ENCODE peak calls at places on chromosomes 12 and 14, in ten cellular contexts. G, M, X, I, Q, T, A, P, C and F are unnamed samples. For H3K4me1, the result is how much of the 10 kb centered on the place peaks cover.

GRCh38 chr12:14614704-14615121 is 47.0 kb upstream of the PLBD1 start:
- DNase-seq in G (no peak), M (no peak), X (no peak), I (no peak), Q (no peak), T (no peak), A (no peak), P (no peak), C (no peak), F (no peak)

GRCh38 chr14:106211489-106211888 is 685.1 kb downstream of the TMEM121 start:
- DNase-seq in G (no peak), M (no peak), X (no peak), I (no peak), Q (no peak), T (no peak), A (no peak), P (no peak), C (no peak), F (no peak)

GRCh38 chr12:30725739-30726138 is 29.0 kb downstream of the CAPRIN2 start:
- DNase-seq in G (no peak), M (no peak), X (peak), I (no peak), Q (no peak), T (no peak), A (no peak), P (no peak), C (peak), F (no peak)

GRCh38 chr12:116346751-116347150 is 69.3 kb upstream of the MED13L start:
- DNase-seq in G (no peak), M (no peak), X (peak), I (no peak), Q (peak), T (no peak), A (peak), P (peak), C (no peak), F (peak)

GRCh38 chr14:64645220-64645891 is 58.9 kb upstream of the PLEKHG3 start:
- DNase-seq in G (peak), M (no peak), X (no peak), I (peak), Q (no peak), T (no peak), A (no peak), P (peak), C (no peak), F (no peak)

GRCh38 chr12:15808250-15808971 is 19.2 kb upstream of the EPS8 start:
- DNase-seq in G (no peak), M (no peak), X (no peak), I (no peak), Q (no peak), T (no peak), A (no peak), P (no peak), C (no peak), F (no peak)

GRCh38 chr14:51674294-51675002 is 22.7 kb downstream of the FRMD6 start:
- DNase-seq in G (no peak), M (no peak), X (no peak), I (no peak), Q (no peak), T (no peak), A (no peak), P (no peak), C (peak), F (no peak)

GRCh38 chr14:92500491-92500941 is 13.1 kb upstream of the RIN3 start:
- DNase-seq in G (no peak), M (peak), X (no peak), I (no peak), Q (peak), T (no peak), A (no peak), P (no peak), C (no peak), F (no peak)

GRCh38 chr12:81835783-81836182 is 76.6 kb upstream of the PPFIA2 start:
- DNase-seq in G (peak), M (no peak), X (no peak), I (no peak), Q (no peak), T (no peak), A (no peak), P (no peak), C (no peak), F (no peak)

GRCh38 chr14:103023881-103024473 is 33.4 kb downstream of the CDC42BPB start:
- DNase-seq in G (no peak), M (peak), X (no peak), I (no peak), Q (no peak), T (no peak), A (no peak), P (no peak), C (no peak), F (no peak)

GRCh38 chr12:101875112-101875961 is 2.0 kb upstream of the DRAM1 start:
- DNase-seq in G (no peak), M (no peak), X (no peak), I (no peak), Q (no peak), T (no peak), A (no peak), P (no peak), C (no peak), F (no peak)

GRCh38 chr12:6613015-6613775 is 6.0 kb upstream of the CHD4 start:
- DNase-seq in G (peak), M (peak), X (no peak), I (peak), Q (peak), T (peak), A (peak), P (peak), C (peak), F (peak)

GRCh38 chr14:104323551-104324175 is 185.3 kb downstream of the KIF26A start:
- DNase-seq in G (peak), M (no peak), X (no peak), I (no peak), Q (peak), T (no peak), A (no peak), P (peak), C (no peak), F (no peak)

GRCh38 chr12:55955800-55956508 is 9.9 kb downstream of the PMEL start:
- DNase-seq in G (no peak), M (no peak), X (peak), I (no peak), Q (no peak), T (no peak), A (peak), P (no peak), C (peak), F (peak)

GRCh38 chr14:104467641-104468040 is 111.9 kb upstream of the C14orf180 start:
- DNase-seq in G (peak), M (no peak), X (no peak), I (no peak), Q (no peak), T (no peak), A (no peak), P (no peak), C (no peak), F (no peak)

GRCh38 chr12:2294651-2295475 is 242.1 kb downstream of the CACNA1C start:
- DNase-seq in G (peak), M (no peak), X (no peak), I (peak), Q (peak), T (no peak), A (no peak), P (no peak), C (no peak), F (no peak)

GRCh38 chr14:75497701-75498100 is 24.6 kb upstream of the BATF start:
- DNase-seq in G (no peak), M (no peak), X (no peak), I (no peak), Q (no peak), T (no peak), A (no peak), P (no peak), C (no peak), F (no peak)

GRCh38 chr14:105494606-105494929 is 3.5 kb downstream of the TEDC1 start:
- DNase-seq in G (no peak), M (no peak), X (no peak), I (no peak), Q (no peak), T (no peak), A (no peak), P (no peak), C (no peak), F (no peak)

GRCh38 chr12:56709759-56710376 is 15.2 kb downstream of the NACA start:
- DNase-seq in G (no peak), M (no peak), X (no peak), I (no peak), Q (no peak), T (no peak), A (no peak), P (peak), C (no peak), F (no peak)

GRCh38 chr12:45336331-45336730 is 120.4 kb downstream of the ANO6 start:
- DNase-seq in G (no peak), M (no peak), X (no peak), I (no peak), Q (no peak), T (no peak), A (no peak), P (no peak), C (no peak), F (no peak)

GRCh38 chr12:15772405-15773018 is 16.7 kb downstream of the EPS8 start:
- DNase-seq in G (no peak), M (no peak), X (no peak), I (no peak), Q (no peak), T (no peak), A (no peak), P (no peak), C (no peak), F (no peak)

GRCh38 chr14:28673056-28673455 is 93.5 kb upstream of the FOXG1 start:
- DNase-seq in G (no peak), M (no peak), X (no peak), I (no peak), Q (no peak), T (no peak), A (no peak), P (no peak), C (no peak), F (no peak)

GRCh38 chr14:98345186-98345585 is 926.8 kb downstream of the BCL11B start:
- DNase-seq in G (no peak), M (no peak), X (no peak), I (no peak), Q (no peak), T (no peak), A (no peak), P (no peak), C (no peak), F (no peak)

GRCh38 chr12:88339254-88339949 is 197.3 kb downstream of the TMTC3 start:
- DNase-seq in G (no peak), M (no peak), X (no peak), I (no peak), Q (no peak), T (no peak), A (no peak), P (no peak), C (peak), F (no peak)

GRCh38 chr12:113298861-113299545 is 35.9 kb downstream of the SLC8B1 start:
- DNase-seq in G (no peak), M (no peak), X (no peak), I (peak), Q (no peak), T (no peak), A (no peak), P (peak), C (no peak), F (peak)

GRCh38 chr12:122473543-122474323 is 27.0 kb downstream of the ZCCHC8 start:
- DNase-seq in G (no peak), M (no peak), X (no peak), I (no peak), Q (no peak), T (no peak), A (peak), P (peak), C (no peak), F (no peak)

GRCh38 chr14:76767681-76768055 is 6.4 kb downstream of the VASH1 start:
- DNase-seq in G (no peak), M (peak), X (no peak), I (peak), Q (no peak), T (no peak), A (no peak), P (no peak), C (no peak), F (no peak)

GRCh38 chr14:72744416-72745120 is 149.3 kb downstream of the DPF3 start:
- DNase-seq in G (no peak), M (no peak), X (no peak), I (no peak), Q (no peak), T (no peak), A (no peak), P (no peak), C (no peak), F (no peak)

GRCh38 chr12:65279387-65280112 is 1.1 kb downstream of the MSRB3 start:
- DNase-seq in G (no peak), M (no peak), X (no peak), I (no peak), Q (no peak), T (no peak), A (no peak), P (no peak), C (no peak), F (no peak)

GRCh38 chr14:77707355-77707723 is 484 bp downstream of the ALKBH1 start:
- DNase-seq in G (no peak), M (no peak), X (peak), I (peak), Q (peak), T (peak), A (peak), P (no peak), C (no peak), F (peak)

GRCh38 chr14:73741386-73741875 is 27.2 kb upstream of the PNMA1 start:
- DNase-seq in G (peak), M (peak), X (no peak), I (peak), Q (peak), T (peak), A (peak), P (peak), C (no peak), F (peak)

GRCh38 chr14:94163806-94164205 is 10.3 kb upstream of the PPP4R4 start:
- DNase-seq in G (no peak), M (no peak), X (no peak), I (no peak), Q (no peak), T (no peak), A (no peak), P (no peak), C (no peak), F (no peak)

GRCh38 chr12:20050166-20050565 is 318.2 kb upstream of the PDE3A start:
- DNase-seq in G (no peak), M (no peak), X (no peak), I (no peak), Q (no peak), T (no peak), A (no peak), P (no peak), C (no peak), F (no peak)

GRCh38 chr12:42394429-42394828 is 68.5 kb downstream of the PPHLN1 start:
- DNase-seq in G (no peak), M (no peak), X (no peak), I (no peak), Q (no peak), T (no peak), A (no peak), P (no peak), C (no peak), F (no peak)

GRCh38 chr12:50620975-50621360 is 116.2 kb downstream of the DIP2B start:
- DNase-seq in G (no peak), M (no peak), X (no peak), I (no peak), Q (no peak), T (no peak), A (no peak), P (no peak), C (no peak), F (no peak)
- H3K4me1 ChIP-seq in G (under half), M (half or more), X (under half), I (half or more), Q (under half), T (under half), A (under half), P (under half), C (under half), F (under half)

DNA sequence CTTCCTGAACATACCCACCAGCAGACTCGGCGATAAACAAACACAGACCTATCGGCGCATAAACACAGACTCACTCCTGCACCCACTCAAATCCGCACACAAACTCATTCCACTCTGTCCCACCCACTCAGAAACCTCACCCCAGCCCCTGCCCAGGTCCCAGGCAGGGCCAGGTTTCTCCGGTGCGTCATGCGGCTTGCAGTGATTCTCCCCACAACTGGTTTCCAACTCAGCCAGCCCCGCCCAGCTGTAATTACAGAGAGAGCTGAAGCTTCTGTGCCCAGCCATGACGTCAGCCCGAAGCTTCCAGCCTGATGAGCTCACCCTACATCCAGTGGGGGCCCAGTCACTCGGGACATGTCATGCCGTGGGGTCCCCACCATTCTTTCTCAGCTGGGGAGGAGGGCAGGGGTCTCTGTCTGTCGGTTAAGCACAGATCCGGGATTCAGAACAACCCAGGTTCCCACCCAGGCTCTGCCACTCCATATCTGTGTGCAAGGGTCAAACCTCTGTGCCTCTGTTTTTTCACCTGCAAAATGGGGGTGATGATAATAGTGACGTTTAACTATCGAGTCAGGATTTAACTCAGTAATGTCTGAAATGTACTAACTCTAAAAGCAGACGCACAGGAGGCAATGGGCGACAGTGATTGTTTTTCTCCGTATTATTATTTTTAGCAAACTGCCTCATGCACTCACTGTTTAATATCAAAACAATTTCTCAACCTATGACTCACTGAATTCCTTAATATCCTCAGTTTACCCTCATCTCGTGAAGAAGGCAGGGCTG is 2.3 kb upstream of the HSPB8 start:
- DNase-seq in G (peak), M (no peak), X (peak), I (peak), Q (peak), T (peak), A (no peak), P (peak), C (peak), F (peak)
- TF ChIP-seq POLR2A in G (no peak), M (no peak), X (no peak), I (no peak), Q (no peak), T (no peak), A (no peak), P (peak), C (no peak), F (peak)

GRCh38 chr14:70909788-70910614 is 2.7 kb downstream of the PCNX1 start:
- DNase-seq in G (no peak), M (no peak), X (no peak), I (no peak), Q (no peak), T (no peak), A (no peak), P (no peak), C (no peak), F (no peak)
- H3K4me1 ChIP-seq in G (half or more), M (half or more), X (under half), I (half or more), Q (under half), T (under half), A (under half), P (under half), C (under half), F (under half)

GRCh38 chr12:51591020-51591901 is at the start of gene SCN8A:
- DNase-seq in G (no peak), M (peak), X (peak), I (no peak), Q (peak), T (peak), A (peak), P (peak), C (peak), F (peak)
- TF ChIP-seq POLR2A in G (no peak), M (no peak), X (peak), I (no peak), Q (no peak), T (no peak), A (no peak), P (no peak), C (no peak), F (no peak)

GRCh38 chr12:54384591-54385041 is at the start of gene ZNF385A:
- DNase-seq in G (no peak), M (peak), X (no peak), I (no peak), Q (no peak), T (no peak), A (no peak), P (no peak), C (no peak), F (peak)
- H3K4me1 ChIP-seq in G (under half), M (half or more), X (under half), I (under half), Q (under half), T (under half), A (half or more), P (under half), C (under half), F (half or more)

GRCh38 chr14:67994561-67994960 is 175.0 kb downstream of the RAD51B start:
- DNase-seq in G (no peak), M (no peak), X (no peak), I (no peak), Q (no peak), T (no peak), A (no peak), P (no peak), C (no peak), F (no peak)
- TF ChIP-seq POLR2A in G (no peak), M (no peak), X (no peak), I (no peak), Q (no peak), T (no peak), A (no peak), P (no peak), C (no peak), F (no peak)

GRCh38 chr14:95189400-95190162 is 32.3 kb upstream of the DICER1 start:
- DNase-seq in G (no peak), M (no peak), X (no peak), I (no peak), Q (no peak), T (no peak), A (no peak), P (no peak), C (no peak), F (no peak)

GRCh38 chr14:95190346-95190840 is 33.1 kb upstream of the DICER1 start:
- DNase-seq in G (no peak), M (no peak), X (no peak), I (no peak), Q (no peak), T (no peak), A (no peak), P (no peak), C (no peak), F (peak)

GRCh38 chr14:95191445-95192199 is 34.3 kb upstream of the DICER1 start:
- DNase-seq in G (no peak), M (no peak), X (no peak), I (no peak), Q (no peak), T (no peak), A (no peak), P (no peak), C (no peak), F (no peak)

GRCh38 chr14:95192306-95192705 is 35.0 kb upstream of the DICER1 start:
- DNase-seq in G (no peak), M (no peak), X (no peak), I (no peak), Q (no peak), T (no peak), A (no peak), P (no peak), C (no peak), F (no peak)

GRCh38 chr14:95190857-95191256 is 33.5 kb upstream of the DICER1 start:
- DNase-seq in G (no peak), M (no peak), X (no peak), I (no peak), Q (no peak), T (no peak), A (no peak), P (no peak), C (no peak), F (no peak)
- H3K4me1 ChIP-seq in G (under half), M (half or more), X (under half), I (under half), Q (under half), T (under half), A (under half), P (under half), C (under half), F (under half)

DNA sequence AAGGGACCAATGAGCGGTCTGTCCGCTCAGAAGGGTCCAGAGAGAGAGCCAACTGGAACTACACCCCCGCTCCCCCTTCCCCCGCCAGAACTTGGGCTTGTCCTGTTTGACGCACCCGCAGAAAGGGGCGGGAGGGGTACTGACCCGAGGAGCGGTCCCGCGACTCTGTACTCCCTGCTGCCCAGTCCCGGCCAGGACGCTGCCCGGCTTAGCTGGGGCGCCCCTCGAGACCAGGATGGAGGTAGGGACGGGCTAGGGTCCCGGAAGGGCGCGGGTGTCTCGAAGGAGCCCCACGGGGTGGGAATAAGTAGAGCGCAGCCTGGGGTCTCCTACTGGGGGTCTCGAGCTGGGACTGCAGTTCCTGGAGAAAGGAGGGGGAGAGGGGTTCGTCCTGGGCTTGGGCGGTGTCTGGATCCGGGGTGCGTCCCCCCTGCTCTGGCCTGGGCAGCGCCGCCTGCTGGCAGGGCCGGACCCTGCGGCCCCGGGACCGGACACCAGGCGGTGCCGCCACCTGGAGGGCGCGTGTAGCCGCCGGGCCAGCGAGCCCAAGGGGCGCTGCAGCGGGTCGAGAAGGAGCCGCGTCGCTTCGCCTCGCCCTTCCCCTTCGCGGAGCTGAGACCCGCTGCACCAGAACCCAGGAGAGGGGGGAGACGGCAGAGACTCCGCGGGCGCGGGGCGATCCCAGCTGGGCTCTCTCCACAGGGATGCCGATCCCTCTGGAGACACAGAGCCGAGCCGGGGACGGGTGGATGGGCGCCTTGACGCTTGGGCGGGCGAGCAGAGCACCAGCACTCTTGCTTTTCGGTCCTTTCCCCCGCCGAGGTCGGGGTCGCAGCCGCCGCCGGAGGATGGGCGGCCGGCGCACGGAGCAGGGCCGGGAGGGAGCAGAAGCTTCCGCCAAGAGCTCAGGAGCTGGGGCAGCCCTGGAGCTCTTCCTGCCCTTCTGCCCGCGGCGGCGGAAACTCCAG is 3.7 kb upstream of the CACNB3 start:
- DNase-seq in G (peak), M (peak), X (peak), I (peak), Q (peak), T (peak), A (peak), P (peak), C (peak), F (peak)
- TF ChIP-seq POLR2A in G (peak), M (no peak), X (peak), I (peak), Q (no peak), T (peak), A (peak), P (peak), C (no peak), F (no peak)